ENCODE peak calls at places on chromosomes 3 and 15, in ten cellular contexts. H is endothelial cell; C is mucosa of gallbladder; B is mesothelial cell of epicardium; P is prostate gland; T is Right ventricle myocardium superior; A is stimulated activated CD8-positive, alpha-beta memory T cell treated with anti-CD3 and anti-CD28 coated beads, Interleukin-4, amount 100 ng/mL, for 4 hours; X is COR-L47; G is astrocyte of the hippocampus; V is central memory CD4-positive, alpha-beta T cell. Q is an unnamed sample.

GRCh38 chr3:46440531-46441294 is 24.0 kb downstream of the LTF start:
- DNase-seq in H (no peak), C (no peak), B (no peak), P (no peak), T (no peak), A (no peak), X (no peak), G (no peak), V (peak), Q (no peak)

GRCh38 chr3:192687488-192688152 is 39.7 kb downstream of the FGF12 start:
- DNase-seq in H (no peak), C (no peak), B (no peak), P (no peak), T (peak), A (no peak), X (no peak), G (no peak), V (no peak), Q (no peak)

GRCh38 chr3:119035014-119035346 is 334 bp upstream of the IGSF11 start:
- DNase-seq in H (no peak), C (no peak), B (no peak), P (no peak), T (no peak), A (no peak), X (no peak), G (no peak), V (no peak), Q (no peak)

GRCh38 chr3:52444860-52445793 is at the start of gene SEMA3G:
- DNase-seq in H (peak), C (peak), B (no peak), P (peak), T (peak), A (no peak), X (no peak), G (peak), V (peak), Q (peak)

GRCh38 chr15:39495871-39496459 is 84.9 kb upstream of the THBS1 start:
- DNase-seq in H (no peak), C (no peak), B (no peak), P (no peak), T (no peak), A (no peak), X (no peak), G (peak), V (no peak), Q (no peak)

GRCh38 chr3:192825657-192826200 is 91.9 kb downstream of the MB21D2 start:
- DNase-seq in H (no peak), C (no peak), B (no peak), P (no peak), T (no peak), A (no peak), X (peak), G (peak), V (no peak), Q (no peak)

GRCh38 chr15:29196306-29196705 is 73.3 kb downstream of the NSMCE3 start:
- DNase-seq in H (no peak), C (no peak), B (no peak), P (no peak), T (no peak), A (no peak), X (no peak), G (no peak), V (no peak), Q (no peak)

GRCh38 chr3:39189150-39189510 is 3.3 kb downstream of the XIRP1 start:
- DNase-seq in H (no peak), C (no peak), B (no peak), P (no peak), T (no peak), A (no peak), X (no peak), G (no peak), V (no peak), Q (no peak)

GRCh38 chr3:67819447-67819846 is 165.0 kb upstream of the SUCLG2 start:
- DNase-seq in H (no peak), C (no peak), B (no peak), P (no peak), T (no peak), A (no peak), X (peak), G (peak), V (no peak), Q (no peak)

GRCh38 chr3:111848246-111848645 is 10.8 kb upstream of the PHLDB2 start:
- DNase-seq in H (no peak), C (no peak), B (no peak), P (no peak), T (no peak), A (no peak), X (no peak), G (no peak), V (no peak), Q (no peak)

GRCh38 chr15:47473857-47474256 is 243.4 kb upstream of the SEMA6D start:
- DNase-seq in H (no peak), C (peak), B (no peak), P (peak), T (peak), A (no peak), X (no peak), G (peak), V (no peak), Q (no peak)

Q was measured in T1000.